ENCODE peak calls at places on chromosomes 5 and 9, in four cellular contexts. A is colonic mucosa, P is OCI-LY7, D is AG04450. K is an unnamed sample.

GRCh38 chr5:157516016-157516415 is 56.0 kb downstream of the NIPAL4 start:
- DNase-seq in D (peak), P (no peak), A (no peak), K (peak)

GRCh38 chr5:150295741-150296486 is 6.3 kb upstream of the CAMK2A start:
- DNase-seq in P (no peak), D (no peak), A (no peak), K (peak)

GRCh38 chr5:15009420-15009819 is 137.8 kb upstream of the ANKH start:
- DNase-seq in D (no peak), P (no peak), A (peak), K (peak)

GRCh38 chr9:127664678-127665507 is 41.9 kb upstream of the CFAP157 start:
- DNase-seq in P (no peak), D (no peak), A (no peak), K (no peak)

GRCh38 chr9:93262537-93263310 is 78.8 kb downstream of the WNK2 start:
- DNase-seq in A (peak), D (no peak), P (no peak), K (no peak)

GRCh38 chr5:146005264-146005663 is 68.9 kb downstream of the SH3RF2 start:
- DNase-seq in P (no peak), D (no peak), A (no peak), K (no peak)

GRCh38 chr5:57175586-57175985 is 1.7 kb downstream of the GPBP1 start:
- DNase-seq in D (no peak), A (peak), P (peak), K (peak)

GRCh38 chr9:76559283-76559682 is 100.3 kb downstream of the GCNT1 start:
- DNase-seq in D (no peak), A (no peak), P (no peak), K (no peak)

GRCh38 chr9:127792417-127793031 is 6.7 kb downstream of the CDK9 start:
- DNase-seq in A (no peak), P (no peak), D (no peak), K (no peak)

GRCh38 chr5:119896851-119897536 is 267.6 kb downstream of the FAM170A start:
- DNase-seq in A (peak), D (no peak), P (no peak), K (no peak)

GRCh38 chr9:107484117-107484723 is 5.3 kb downstream of the KLF4 start:
- DNase-seq in D (peak), P (peak), A (peak), K (peak)

GRCh38 chr5:43658499-43658898 is 55.5 kb downstream of the NNT start:
- DNase-seq in D (peak), P (no peak), A (no peak), K (no peak)

GRCh38 chr9:121773286-121773953 is 122.0 kb downstream of the DAB2IP start:
- DNase-seq in A (no peak), P (no peak), D (no peak), K (no peak)

GRCh38 chr5:74094096-74094778 is 468.2 kb downstream of the ARHGEF28 start:
- DNase-seq in A (no peak), P (no peak), D (no peak), K (no peak)

GRCh38 chr9:82295177-82295576 is 306.6 kb downstream of the SPATA31D1 start:
- DNase-seq in P (no peak), D (no peak), A (no peak), K (no peak)

GRCh38 chr5:157308826-157309465 is 43.0 kb downstream of the CYFIP2 start:
- DNase-seq in D (no peak), P (peak), A (no peak), K (peak)

GRCh38 chr9:72882117-72882775 is 70.6 kb downstream of the ALDH1A1 start:
- DNase-seq in P (no peak), A (peak), D (no peak), K (no peak)

GRCh38 chr5:54719384-54720306 is 202.1 kb downstream of the SNX18 start:
- DNase-seq in A (no peak), D (no peak), P (no peak), K (peak)

GRCh38 chr5:54718647-54719046 is 201.1 kb downstream of the SNX18 start:
- DNase-seq in D (no peak), P (no peak), A (peak), K (no peak)

GRCh38 chr5:54720346-54720745 is 202.8 kb downstream of the SNX18 start:
- DNase-seq in P (no peak), A (no peak), D (no peak), K (no peak)

GRCh38 chr5:54722846-54723433 is 205.4 kb downstream of the SNX18 start:
- DNase-seq in P (no peak), D (no peak), A (no peak), K (no peak)

GRCh38 chr5:54721951-54722654 is 204.5 kb downstream of the SNX18 start:
- DNase-seq in D (no peak), A (no peak), P (no peak), K (no peak)
- H3K27ac ChIP-seq in D (no peak), A (no peak), P (no peak), K (no peak)

DNA sequence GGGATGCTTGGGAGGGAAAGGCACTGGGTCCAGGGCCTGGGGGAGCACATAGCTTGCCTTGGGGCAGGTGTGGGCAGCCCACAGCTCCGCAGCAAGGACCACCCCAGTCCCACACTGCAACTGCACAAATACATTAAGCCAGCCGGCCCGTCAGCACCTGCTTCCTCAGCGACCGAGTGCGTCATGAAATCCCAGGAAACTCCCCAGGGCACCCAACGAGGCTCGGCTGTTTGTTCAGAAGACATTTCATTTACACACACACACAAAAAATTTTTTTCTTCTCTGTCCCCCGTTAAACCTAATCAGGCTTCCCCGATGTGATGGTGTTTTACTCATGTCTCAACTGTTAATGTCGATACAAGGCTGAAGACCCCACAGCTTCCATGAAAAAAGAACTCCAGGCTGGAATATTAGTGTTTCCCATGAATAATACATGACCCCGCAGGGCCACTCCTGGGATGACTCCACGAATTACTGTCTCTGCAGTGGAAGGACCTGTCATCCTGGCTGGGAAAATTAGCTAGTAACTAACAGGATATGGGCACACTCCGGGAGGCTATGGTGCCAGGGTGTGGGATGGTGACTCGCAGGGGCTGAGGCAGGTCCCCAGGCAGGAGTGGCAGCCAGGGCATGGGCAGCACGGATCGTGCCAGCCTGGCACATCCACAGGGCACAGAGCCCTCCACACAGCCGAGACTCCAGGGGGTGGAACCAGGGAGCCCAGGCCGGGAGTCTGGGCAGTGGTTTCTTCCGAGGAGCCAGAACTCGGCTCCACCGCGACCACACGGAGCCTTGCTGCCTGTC is 102.4 kb downstream of the VAV2 start:
- DNase-seq in A (no peak), P (no peak), D (no peak), K (peak)
- TF ChIP-seq CTCF in A (no peak), P (no peak), D (no peak), K (no peak)

GRCh38 chr5:33766023-33766422 is 125.8 kb downstream of the ADAMTS12 start:
- DNase-seq in P (no peak), D (no peak), A (no peak), K (no peak)
- H3K27ac ChIP-seq in P (no peak), D (no peak), A (no peak), K (no peak)

GRCh38 chr5:127508644-127509373 is 8.6 kb upstream of the PRRC1 start:
- DNase-seq in D (no peak), P (no peak), A (no peak), K (no peak)
- TF ChIP-seq CTCF in D (no peak), P (no peak), A (no peak), K (no peak)

DNA sequence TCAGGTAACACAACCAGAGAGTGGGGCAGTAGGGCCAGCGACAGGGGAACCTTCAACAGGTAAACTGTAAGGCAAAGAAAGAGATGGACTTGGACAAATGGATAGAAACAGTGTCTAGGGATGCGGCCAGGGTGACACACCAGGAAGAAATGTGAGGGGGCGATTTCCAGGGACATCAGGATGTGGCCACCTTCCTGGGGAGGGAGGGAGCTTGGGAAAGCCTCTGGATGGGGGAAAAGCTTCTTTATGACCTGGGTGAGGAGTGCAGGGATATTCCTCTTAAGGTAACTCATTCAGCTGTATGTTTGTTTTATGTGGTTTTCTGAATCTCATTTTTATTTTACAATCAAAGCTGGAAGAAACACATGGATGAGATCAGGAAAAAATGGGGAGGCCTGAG is 11.9 kb upstream of the NXNL2 start:
- DNase-seq in D (no peak), A (no peak), P (no peak), K (peak)
- H3K27ac ChIP-seq in D (no peak), A (no peak), P (no peak), K (no peak)

GRCh38 chr5:351084-351910 is 29.8 kb downstream of the AHRR start:
- DNase-seq in D (no peak), A (no peak), P (no peak), K (no peak)

GRCh38 chr5:348726-349125 is 27.2 kb downstream of the AHRR start:
- DNase-seq in P (no peak), D (no peak), A (no peak), K (no peak)

GRCh38 chr5:347712-348284 is 26.3 kb downstream of the AHRR start:
- DNase-seq in P (no peak), D (no peak), A (no peak), K (no peak)

GRCh38 chr5:351911-352225 is 30.4 kb downstream of the AHRR start:
- DNase-seq in D (no peak), A (no peak), P (no peak), K (no peak)

DNA sequence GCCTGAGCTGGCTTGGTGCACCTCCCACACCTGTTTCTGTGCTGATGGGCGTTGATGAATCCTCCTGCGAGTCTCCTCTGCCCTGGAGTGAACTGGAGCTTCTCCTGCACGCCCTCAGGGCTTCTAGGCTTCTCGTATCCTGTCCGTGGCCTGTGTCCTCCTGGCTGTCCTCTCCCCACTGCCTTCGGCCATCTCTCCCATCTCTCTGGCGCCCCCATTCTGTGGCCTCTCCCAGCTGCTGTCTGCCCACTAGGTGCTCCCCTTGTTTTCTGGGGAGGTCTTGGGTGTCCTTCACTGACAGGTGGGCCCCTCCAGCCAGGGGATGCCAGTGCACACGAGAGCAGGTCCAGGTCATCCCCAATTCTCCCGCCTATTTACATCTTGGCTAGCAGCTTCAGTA is 28.8 kb downstream of the AHRR start:
- DNase-seq in P (no peak), D (no peak), A (no peak), K (no peak)
- TF ChIP-seq CTCF in P (peak), D (no peak), A (no peak), K (no peak)

DNA sequence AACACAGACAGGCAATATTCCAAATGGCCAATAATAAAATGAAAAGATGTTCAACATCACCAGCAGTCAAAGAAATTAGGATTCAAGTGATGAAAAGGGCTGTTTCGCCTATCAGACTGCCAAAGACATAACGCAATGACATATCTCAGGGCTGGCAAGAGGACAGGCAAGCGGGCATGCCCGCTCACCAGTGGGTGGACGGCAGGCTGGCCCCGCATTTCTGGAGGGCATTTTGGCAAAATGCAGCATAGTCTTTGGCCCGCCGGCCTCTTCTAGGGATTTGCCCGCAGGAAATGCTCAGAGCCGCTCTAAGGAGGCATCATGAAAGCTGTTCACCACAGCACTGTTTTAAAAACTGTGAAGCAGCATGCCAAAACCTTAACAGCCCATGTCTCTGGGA is 1.4 kb upstream of the PPP1R26 start:
- DNase-seq in P (no peak), A (no peak), D (no peak), K (no peak)
- H3K27ac ChIP-seq in P (no peak), A (no peak), D (peak), K (peak)

K was measured in RWPE1.